ENCODE peak calls at places on chromosomes 2 and 18, in ten cellular contexts. U is stomach, I is spleen, A is heart left ventricle, Y is ovary, B is A549, F is prostate gland, X is Peyer's patch, G is IMR-90, E is body of pancreas. Z is an unnamed sample.

GRCh38 chr2:143686585-143687164 is 557.5 kb downstream of the ARHGAP15 start:
- DNase-seq in A (no peak), U (no peak), I (no peak), F (no peak), B (peak), E (no peak), X (no peak), Y (no peak), G (peak), Z (no peak)

GRCh38 chr18:8798996-8799395 is 93.6 kb downstream of the MTCL1 start:
- DNase-seq in F (no peak), G (no peak), I (no peak), A (peak), X (peak), B (peak), Y (no peak), U (peak), E (no peak), Z (no peak)

GRCh38 chr2:43402452-43402937 is 176.1 kb upstream of the ZFP36L2 start:
- DNase-seq in Y (no peak), X (no peak), U (no peak), G (peak), A (no peak), F (no peak), I (no peak), E (no peak), B (no peak), Z (no peak)

GRCh38 chr2:233775414-233775813 is 2.7 kb upstream of the MROH2A start:
- DNase-seq in I (no peak), U (no peak), A (no peak), G (no peak), Y (no peak), E (no peak), B (no peak), X (no peak), F (no peak), Z (no peak)

GRCh38 chr18:43800584-43800983 is 523.3 kb upstream of the SYT4 start:
- DNase-seq in F (no peak), G (no peak), E (no peak), I (no peak), U (no peak), Y (no peak), A (no peak), B (no peak), X (no peak), Z (no peak)

GRCh38 chr2:45028276-45028675 is 19.0 kb upstream of the SIX2 start:
- DNase-seq in U (no peak), X (no peak), B (peak), I (no peak), E (no peak), A (no peak), G (no peak), Y (no peak), F (no peak), Z (no peak)

GRCh38 chr18:23136326-23137092 is 1.2 kb downstream of the CABLES1 start:
- DNase-seq in F (peak), B (no peak), E (no peak), A (peak), X (peak), I (peak), Y (peak), U (peak), G (no peak), Z (peak)

GRCh38 chr18:8562065-8562464 is 47.2 kb upstream of the RAB12 start:
- DNase-seq in U (no peak), F (no peak), I (no peak), Y (no peak), X (no peak), E (no peak), G (no peak), A (no peak), B (no peak), Z (no peak)

GRCh38 chr2:105804266-105804665 is 59.6 kb downstream of the NCK2 start:
- DNase-seq in E (no peak), Y (no peak), U (no peak), F (no peak), I (no peak), B (no peak), G (no peak), A (no peak), X (no peak), Z (no peak)

GRCh38 chr2:28172114-28172898 is 220.4 kb upstream of the FOSL2 start:
- DNase-seq in F (no peak), G (peak), A (no peak), E (no peak), B (no peak), U (no peak), X (no peak), Y (no peak), I (no peak), Z (no peak)

GRCh38 chr18:8773980-8774379 is 68.6 kb downstream of the MTCL1 start:
- DNase-seq in Y (no peak), E (no peak), G (no peak), I (no peak), U (no peak), A (no peak), B (no peak), X (no peak), F (no peak), Z (no peak)

DNA sequence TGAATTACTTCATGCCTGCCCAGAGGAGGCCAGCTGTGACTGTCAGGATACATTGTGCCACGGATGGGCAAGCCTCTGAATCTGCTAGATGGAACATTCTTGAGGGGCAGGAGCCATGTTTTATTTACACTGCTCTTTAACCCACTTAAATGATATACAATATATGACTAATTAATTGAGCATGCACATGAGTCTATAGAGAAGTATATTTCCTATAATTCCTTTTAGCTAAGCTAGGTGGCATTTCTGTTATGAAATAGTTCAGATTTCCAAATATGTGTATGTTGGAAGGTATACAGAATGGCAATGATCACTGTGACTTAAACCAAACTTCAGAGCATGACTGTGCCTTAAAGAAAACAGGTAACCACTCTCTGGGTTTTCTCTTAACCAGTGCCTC is 131.7 kb downstream of the RAB3GAP1 start:
- DNase-seq in A (no peak), G (peak), F (no peak), I (no peak), B (no peak), X (no peak), U (no peak), Y (no peak), E (no peak), Z (no peak)
- TF ChIP-seq CTCF in A (no peak), G (no peak), F (no peak), I (no peak), B (no peak), X (no peak), U (no peak), Y (no peak), E (no peak), Z (no peak)

GRCh38 chr18:70290482-70291294 is 1.8 kb downstream of the SOCS6 start:
- DNase-seq in G (no peak), F (no peak), I (no peak), U (no peak), E (no peak), Y (no peak), A (no peak), B (peak), X (no peak), Z (no peak)
- H3K4me3 ChIP-seq in G (peak), F (peak), I (peak), U (peak), E (no peak), Y (peak), A (peak), B (peak), X (peak), Z (no peak)

DNA sequence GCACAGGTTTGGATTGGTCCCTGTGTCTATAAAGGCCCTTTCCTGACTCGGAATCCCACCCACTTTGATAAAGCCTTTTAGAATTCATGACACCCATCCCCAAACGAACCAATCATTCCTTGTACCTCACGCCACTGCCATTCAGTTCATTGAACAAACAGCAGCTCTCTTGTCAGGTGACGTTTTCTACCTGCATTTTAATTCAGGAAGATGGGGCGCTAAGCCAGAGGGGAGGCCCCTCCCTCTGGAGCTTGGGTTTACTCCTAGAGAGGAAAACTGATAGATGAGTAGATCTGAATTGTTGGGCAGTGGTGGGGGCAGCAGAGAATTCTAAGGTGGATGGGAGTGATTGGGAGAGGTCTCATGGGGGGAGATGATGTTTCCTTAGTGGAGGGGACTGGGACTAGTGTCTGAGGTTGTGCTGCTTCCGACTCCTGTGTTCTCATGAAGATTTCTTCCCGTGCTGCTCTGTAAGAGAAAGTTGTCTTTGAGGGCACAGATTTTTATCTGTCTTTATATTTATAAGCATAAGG is 9.6 kb downstream of the RRM2 start:
- DNase-seq in X (no peak), A (no peak), U (no peak), I (peak), E (no peak), Y (no peak), F (no peak), B (no peak), G (no peak), Z (no peak)
- TF ChIP-seq POLR2A in X (no peak), A (no peak), U (no peak), I (no peak), E (no peak), Y (no peak), F (no peak), B (no peak), G (no peak), Z (no peak)

GRCh38 chr2:37764108-37764507 is 92.7 kb upstream of the CDC42EP3 start:
- DNase-seq in G (no peak), I (no peak), Y (no peak), B (no peak), F (no peak), U (no peak), E (no peak), X (no peak), A (no peak), Z (no peak)
- TF ChIP-seq CTCF in G (no peak), I (no peak), Y (no peak), B (no peak), F (no peak), U (no peak), E (no peak), X (no peak), A (no peak), Z (no peak)

Z was measured in lower leg skin.